ENCODE peak calls at places on chromosomes 2 and 18, in ten cellular contexts. W is IMR-90, I is Peyer's patch, A is HCT116, K is stomach, V is uterus, Y is body of pancreas, L is K562, D is tibial nerve, N is right lobe of liver. E is an unnamed sample.

GRCh38 chr18:53153281-53153680 is 813.3 kb downstream of the DCC start:
- DNase-seq in W (no peak), I (no peak), A (no peak), K (no peak), V (no peak), Y (no peak), L (no peak), D (no peak), N (no peak), E (no peak)

GRCh38 chr2:112583497-112584133 is 794 bp upstream of the CHCHD5 start:
- DNase-seq in W (no peak), I (no peak), A (peak; percentile 59), K (no peak), V (no peak), Y (no peak), L (peak; percentile 38), D (peak; percentile 7), N (no peak), E (no peak)

GRCh38 chr2:15050483-15050882 is 418.0 kb downstream of the LRATD1 start:
- DNase-seq in W (peak; percentile 81), I (no peak), A (no peak), K (no peak), V (no peak), Y (no peak), L (no peak), D (no peak), N (no peak), E (no peak)

GRCh38 chr2:24083567-24084385 is 858 bp downstream of the TP53I3 start:
- DNase-seq in W (peak; percentile 79), I (peak; percentile 95), A (peak; percentile 76), K (peak; percentile 85), V (peak; percentile 72), Y (no peak), L (peak; percentile 66), D (no peak), N (peak; percentile 83), E (no peak)

GRCh38 chr2:222430071-222430470 is 5.7 kb downstream of the SGPP2 start:
- DNase-seq in W (no peak), I (no peak), A (no peak), K (no peak), V (no peak), Y (no peak), L (no peak), D (no peak), N (no peak), E (no peak)

GRCh38 chr2:191411472-191411871 is 166.3 kb downstream of the MYO1B start:
- DNase-seq in W (peak; percentile 23), I (no peak), A (no peak), K (no peak), V (no peak), Y (no peak), L (no peak), D (no peak), N (no peak), E (no peak)

GRCh38 chr2:144522741-144523605 is 3.1 kb upstream of the ZEB2 start:
- DNase-seq in W (no peak), I (peak; percentile 66), A (no peak), K (no peak), V (no peak), Y (no peak), L (no peak), D (no peak), N (peak; percentile 48), E (peak; percentile 27)

GRCh38 chr18:48882379-48882778 is 68.4 kb downstream of the SMAD7 start:
- DNase-seq in W (no peak), I (no peak), A (no peak), K (no peak), V (no peak), Y (no peak), L (no peak), D (no peak), N (no peak), E (no peak)

GRCh38 chr2:70010222-70011111 is 49.0 kb upstream of the ASPRV1 start:
- DNase-seq in W (no peak), I (peak; percentile 92), A (no peak), K (peak; percentile 64), V (no peak), Y (no peak), L (peak; percentile 61), D (no peak), N (peak; percentile 35), E (no peak)

GRCh38 chr2:96195410-96196071 is 13.1 kb downstream of the STARD7 start:
- DNase-seq in W (peak; percentile 92), I (peak; percentile 72), A (no peak), K (no peak), V (no peak), Y (no peak), L (no peak), D (no peak), N (no peak), E (no peak)

GRCh38 chr2:11790228-11790627 is 43.8 kb downstream of the LPIN1 start:
- DNase-seq in W (no peak), I (no peak), A (no peak), K (no peak), V (no peak), Y (no peak), L (no peak), D (no peak), N (no peak), E (peak; percentile 41)

GRCh38 chr2:11788725-11789124 is 42.3 kb downstream of the LPIN1 start:
- DNase-seq in W (no peak), I (no peak), A (no peak), K (no peak), V (no peak), Y (no peak), L (no peak), D (no peak), N (no peak), E (no peak)

GRCh38 chr2:11787991-11788390 is 41.6 kb downstream of the LPIN1 start:
- DNase-seq in W (no peak), I (no peak), A (no peak), K (no peak), V (no peak), Y (no peak), L (no peak), D (no peak), N (no peak), E (no peak)

GRCh38 chr2:11786592-11786991 is 40.2 kb downstream of the LPIN1 start:
- DNase-seq in W (no peak), I (no peak), A (no peak), K (no peak), V (no peak), Y (no peak), L (no peak), D (no peak), N (no peak), E (no peak)

GRCh38 chr2:11789243-11789642 is 42.8 kb downstream of the LPIN1 start:
- DNase-seq in W (no peak), I (no peak), A (no peak), K (no peak), V (no peak), Y (no peak), L (no peak), D (no peak), N (no peak), E (no peak)
- TF ChIP-seq POLR2A in W (no peak), I (no peak), A (no peak), K (no peak), V (no peak), Y (no peak), L (no peak), D (no peak), N (no peak), E (no peak)

DNA sequence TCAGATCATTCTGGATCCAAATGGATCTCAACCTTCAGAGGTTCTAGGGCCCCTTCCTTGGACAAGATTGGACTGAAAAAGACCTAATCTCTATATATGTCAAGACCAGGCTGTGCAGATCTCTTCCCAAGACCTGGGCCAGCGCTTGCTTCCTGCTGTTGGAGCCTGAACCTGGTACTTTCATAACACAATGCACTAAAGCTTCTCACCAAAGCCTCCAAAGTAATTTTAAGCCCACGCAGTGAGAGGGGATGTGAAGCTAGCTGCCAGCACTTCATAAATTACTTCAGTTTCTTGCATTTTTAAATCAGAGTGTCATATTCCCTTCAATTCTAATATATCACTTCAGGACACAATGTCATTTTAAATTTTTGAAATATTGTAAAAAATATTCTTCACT is 50.7 kb downstream of the LRRC30 start:
- DNase-seq in W (no peak), I (no peak), A (no peak), K (no peak), V (no peak), Y (no peak), L (no peak), D (no peak), N (no peak), E (no peak)
- H3K27me3 ChIP-seq in W (peaks cover 2% of the 10 kb centered on the region), I (no peaks in the 10 kb centered on the region), A (no peaks in the 10 kb centered on the region), K (no peaks in the 10 kb centered on the region), V (no peaks in the 10 kb centered on the region), Y (no peaks in the 10 kb centered on the region), L (no peaks in the 10 kb centered on the region), D (no peaks in the 10 kb centered on the region), N (no peaks in the 10 kb centered on the region), E (no peaks in the 10 kb centered on the region)

GRCh38 chr2:160207804-160208661 is 8.0 kb upstream of the ITGB6 start:
- DNase-seq in W (peak; percentile 83), I (peak; percentile 92), A (peak; percentile 86), K (peak; percentile 82), V (peak; percentile 65), Y (peak; percentile 75), L (no peak), D (peak; percentile 25), N (peak; percentile 90), E (peak; percentile 94)
- H3K27ac ChIP-seq in W (peak overlapping the region; percentile 82), I (peak overlapping the region; percentile 76), A (peak overlapping the region; percentile 62), K (peak overlapping the region; percentile 70), V (peak overlapping the region; percentile 65), Y (peak overlapping the region; percentile 70), L (no peak overlapping the region), D (peak overlapping the region; percentile 33), N (no peak overlapping the region), E (peak overlapping the region; percentile 32)

GRCh38 chr18:6627621-6628020 is 101.9 kb upstream of the ARHGAP28 start:
- DNase-seq in W (peak; percentile 37), I (no peak), A (no peak), K (no peak), V (no peak), Y (no peak), L (no peak), D (no peak), N (no peak), E (no peak)

GRCh38 chr18:6626457-6626856 is 103.1 kb upstream of the ARHGAP28 start:
- DNase-seq in W (no peak), I (no peak), A (no peak), K (no peak), V (no peak), Y (no peak), L (no peak), D (no peak), N (no peak), E (no peak)

GRCh38 chr18:6629635-6630140 is 99.8 kb upstream of the ARHGAP28 start:
- DNase-seq in W (peak; percentile 88), I (no peak), A (no peak), K (no peak), V (no peak), Y (no peak), L (no peak), D (no peak), N (no peak), E (no peak)

GRCh38 chr18:6624729-6625308 is 104.7 kb upstream of the ARHGAP28 start:
- DNase-seq in W (peak; percentile 71), I (no peak), A (no peak), K (no peak), V (no peak), Y (no peak), L (no peak), D (no peak), N (no peak), E (no peak)

DNA sequence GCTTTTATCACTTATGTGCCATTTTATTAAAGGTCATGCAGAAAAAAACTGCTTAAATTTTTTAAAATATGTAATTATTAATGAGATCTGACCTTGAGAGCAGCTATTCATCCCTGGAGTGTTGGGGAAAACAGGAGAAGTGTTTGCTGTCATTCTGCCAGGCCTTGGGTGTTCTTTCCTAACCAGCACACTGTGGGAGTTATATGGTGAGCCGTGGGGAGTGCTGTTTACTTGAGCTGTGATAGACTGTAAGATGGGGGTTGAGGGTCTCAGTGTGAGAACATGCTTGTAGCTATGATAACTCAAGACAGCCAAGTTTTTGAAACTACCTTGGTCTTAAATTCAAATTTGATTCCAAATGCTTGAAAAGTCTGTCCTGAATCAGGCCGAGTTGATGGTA is 101.3 kb upstream of the ARHGAP28 start:
- DNase-seq in W (no peak), I (no peak), A (no peak), K (no peak), V (no peak), Y (peak; percentile 15), L (no peak), D (no peak), N (no peak), E (no peak)
- TF ChIP-seq POLR2A in W (no peak), I (no peak), A (no peak), K (no peak), V (no peak), Y (no peak), L (no peak), D (no peak), N (no peak), E (no peak)